ENCODE peak calls at places on chromosomes 16 and 17, in four cellular contexts. R is activated T-cell treated with anti-CD3 and anti-CD28 coated beads, Interleukin-2, amount 50 U/mL, for 72 hours; P is NCI-H510A; A is small intestine. V is an unnamed sample.

GRCh38 chr16:54928016-54928356 is 2.7 kb upstream of the IRX5 start:
- DNase-seq in R (peak), P (no peak), A (no peak), V (no peak)

GRCh38 chr17:79778504-79779087 is 648 bp downstream of the CBX2 start:
- DNase-seq in R (no peak), P (peak), A (no peak), V (no peak)

GRCh38 chr17:58641937-58642336 is 49.9 kb downstream of the TEX14 start:
- DNase-seq in R (no peak), P (no peak), A (no peak), V (no peak)

GRCh38 chr17:15398291-15398690 is 56.9 kb upstream of the TEKT3 start:
- DNase-seq in R (no peak), P (no peak), A (no peak), V (peak)

GRCh38 chr17:82244413-82245140 is 15.7 kb downstream of the SLC16A3 start:
- DNase-seq in R (no peak), P (no peak), A (no peak), V (peak)

GRCh38 chr17:78820841-78821240 is 19.8 kb downstream of the USP36 start:
- DNase-seq in R (no peak), P (no peak), A (no peak), V (no peak)

GRCh38 chr16:50699345-50700159 is 6.1 kb downstream of the NOD2 start:
- DNase-seq in R (peak), P (no peak), A (no peak), V (no peak)

GRCh38 chr16:12090162-12090552 is 113.6 kb downstream of the SNX29 start:
- DNase-seq in R (no peak), P (no peak), A (no peak), V (no peak)

GRCh38 chr17:67244621-67245072 is 349 bp downstream of the HELZ start:
- DNase-seq in R (peak), P (no peak), A (peak), V (no peak)

GRCh38 chr17:9928601-9929341 is 23.7 kb upstream of the RCVRN start:
- DNase-seq in R (no peak), P (no peak), A (no peak), V (no peak)

GRCh38 chr17:8223356-8224063 is 13.1 kb upstream of the AURKB start:
- DNase-seq in R (peak), P (peak), A (peak), V (peak)

GRCh38 chr16:71360378-71360777 is 1.9 kb downstream of the CALB2 start:
- DNase-seq in R (no peak), P (no peak), A (no peak), V (no peak)

GRCh38 chr16:14101415-14101814 is 30.3 kb downstream of the MRTFB start:
- DNase-seq in R (no peak), P (no peak), A (no peak), V (no peak)

GRCh38 chr17:51004249-51004648 is 116.4 kb downstream of the SPAG9 start:
- DNase-seq in R (no peak), P (no peak), A (no peak), V (no peak)

GRCh38 chr16:138049-138417 is 440 bp downstream of the NPRL3 start:
- DNase-seq in R (peak), P (no peak), A (no peak), V (peak)

GRCh38 chr17:27236710-27237315 is 57.1 kb upstream of the WSB1 start:
- DNase-seq in R (peak), P (no peak), A (peak), V (peak)

V was measured in dorsolateral prefrontal cortex.